ENCODE peak calls at places on chromosomes 2 and 18, in nine cellular contexts. D is fibroblast of pulmonary artery, S is HAP-1, G is AG04449, H is brain microvascular endothelial cell, E is A549, N is foreskin fibroblast, B is right lobe of liver, U is astrocyte. X is an unnamed sample.

GRCh38 chr2:128490321-128490720 is 171.7 kb upstream of the HS6ST1 start:
- DNase-seq in D (no peak), U (no peak), H (no peak), S (no peak), B (peak; percentile 27), N (no peak), G (no peak), E (no peak), X (no peak)

GRCh38 chr2:16323551-16324543 is 341.8 kb downstream of the CYRIA start:
- DNase-seq in U (no peak), B (no peak), G (no peak), D (no peak), S (no peak), E (no peak), H (no peak), N (no peak), X (no peak)

GRCh38 chr2:173578404-173579092 is 223.9 kb downstream of the CDCA7 start:
- DNase-seq in N (no peak), D (no peak), E (no peak), B (no peak), U (no peak), G (no peak), H (no peak), S (no peak), X (no peak)

GRCh38 chr2:239204143-239204875 is 196.5 kb downstream of the HDAC4 start:
- DNase-seq in B (no peak), H (no peak), S (no peak), D (no peak), E (no peak), G (no peak), U (no peak), N (no peak), X (no peak)

GRCh38 chr18:58152891-58153290 is 108.9 kb downstream of the NEDD4L start:
- DNase-seq in G (no peak), D (no peak), B (no peak), H (no peak), E (no peak), S (no peak), U (no peak), N (no peak), X (no peak)

GRCh38 chr2:205754924-205755321 is 72.6 kb downstream of the NRP2 start:
- DNase-seq in D (no peak), N (peak; percentile 29), G (no peak), S (no peak), E (peak; percentile 92), H (peak; percentile 38), U (peak; percentile 73), B (no peak), X (no peak)

GRCh38 chr2:70124983-70125480 is 37.8 kb downstream of the PCBP1 start:
- DNase-seq in B (peak; percentile 71), N (no peak), U (no peak), H (no peak), S (peak; percentile 66), G (no peak), E (peak; percentile 70), D (peak; percentile 54), X (peak; percentile 74)

GRCh38 chr18:51537487-51537886 is 340.0 kb upstream of the MEX3C start:
- DNase-seq in B (no peak), S (peak; percentile 9), D (peak; percentile 73), H (peak; percentile 9), E (peak; percentile 40), U (no peak), N (no peak), G (no peak), X (peak; percentile 80)

GRCh38 chr2:69269330-69269729 is 117.7 kb downstream of the GFPT1 start:
- DNase-seq in E (no peak), N (no peak), H (no peak), U (no peak), G (no peak), B (no peak), S (no peak), D (no peak), X (no peak)

GRCh38 chr2:239392688-239393400 is 8.0 kb downstream of the HDAC4 start:
- DNase-seq in E (no peak), D (no peak), H (no peak), G (no peak), B (peak; percentile 44), N (no peak), S (peak; percentile 6), U (no peak), X (no peak)

DNA sequence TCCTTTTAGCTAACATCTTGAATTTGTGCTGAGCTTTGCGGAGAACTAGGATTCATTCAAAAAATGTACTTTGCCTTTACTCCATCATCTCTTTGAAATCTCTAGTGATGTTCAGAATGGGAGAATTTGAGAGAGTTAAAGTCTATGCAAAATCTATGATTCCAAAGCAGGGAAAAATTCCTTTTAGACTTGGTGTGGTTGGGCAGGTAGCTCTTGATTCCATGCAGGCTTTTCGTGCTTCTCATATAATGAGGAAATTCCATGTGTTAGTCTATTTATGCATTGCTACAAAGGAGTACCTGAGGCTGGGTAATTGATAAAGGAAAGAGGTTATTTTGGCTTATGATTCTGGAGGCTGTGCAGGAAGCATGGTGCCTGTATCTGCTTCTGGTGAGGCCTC is 258.9 kb upstream of the EPHA4 start:
- DNase-seq in D (no peak), H (no peak), B (no peak), G (no peak), U (no peak), S (no peak), N (no peak), E (no peak), X (no peak)
- H3K4me3 ChIP-seq in D (no peak overlapping the region), H (no peak overlapping the region), B (no peak overlapping the region), G (no peak overlapping the region), U (no peak overlapping the region), S (no peak overlapping the region), N (no peak overlapping the region), E (no peak overlapping the region), X (no peak overlapping the region)

DNA sequence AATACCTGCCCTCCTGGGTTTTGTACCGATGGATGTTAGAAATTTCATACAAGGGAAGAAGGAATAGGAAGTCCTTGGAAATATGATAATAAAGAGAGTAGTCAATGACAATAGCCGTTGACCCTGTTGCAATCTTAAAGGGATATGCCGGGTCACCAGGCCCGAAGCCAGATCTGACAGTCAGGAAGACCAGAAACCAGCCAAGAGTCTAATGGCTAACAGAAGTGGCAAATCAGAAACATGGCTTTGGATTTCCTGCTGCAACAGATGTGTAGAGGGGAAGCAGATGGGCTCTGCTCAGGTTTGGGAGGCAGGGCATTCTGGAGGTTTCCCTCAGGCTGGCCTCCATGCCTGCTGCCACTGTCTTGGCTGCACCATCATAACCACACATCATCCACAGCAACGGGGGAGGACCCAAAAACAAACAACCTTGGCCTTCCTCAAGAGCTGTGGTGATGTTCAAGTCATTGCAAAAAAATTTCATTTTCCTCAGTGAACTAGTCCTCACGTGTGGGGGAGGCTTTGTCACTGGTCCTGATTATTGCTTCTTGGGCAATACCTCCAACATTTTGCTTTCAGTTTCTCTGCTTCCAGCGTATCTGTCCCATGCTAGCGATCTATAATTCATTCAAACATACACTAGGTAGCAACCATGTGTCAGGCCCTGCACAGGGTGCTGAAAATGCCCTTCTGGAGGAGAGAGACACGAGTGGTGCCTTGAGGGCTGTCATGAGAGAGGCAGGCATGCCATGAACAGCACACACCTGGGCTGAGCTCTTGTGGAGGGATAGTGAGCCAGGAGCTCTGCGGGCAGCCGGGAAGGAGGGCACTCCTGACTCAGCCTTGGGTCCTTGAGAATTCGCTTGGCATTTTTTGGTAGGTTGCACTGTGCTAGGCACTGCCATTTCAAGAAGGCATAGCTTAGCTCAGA is 48.2 kb upstream of the LGALSL start:
- DNase-seq in U (peak; percentile 58), E (no peak), D (peak; percentile 88), G (peak; percentile 10), S (no peak), N (peak; percentile 92), H (peak; percentile 59), B (peak; percentile 81), X (no peak)
- H3K4me3 ChIP-seq in U (no peak overlapping the region), E (no peak overlapping the region), D (no peak overlapping the region), G (no peak overlapping the region), S (no peak overlapping the region), N (peak overlapping the region; percentile 47), H (no peak overlapping the region), B (peak overlapping the region; percentile 39), X (no peak overlapping the region)

GRCh38 chr2:25165992-25166618 is 2.3 kb downstream of the POMC start:
- DNase-seq in N (no peak), E (peak; percentile 61), H (no peak), G (no peak), S (peak; percentile 35), D (no peak), U (no peak), B (no peak), X (peak; percentile 81)

GRCh38 chr2:25170888-25171287 is 2.5 kb upstream of the POMC start:
- DNase-seq in G (no peak), D (no peak), N (no peak), B (no peak), E (no peak), S (no peak), H (no peak), U (no peak), X (no peak)

GRCh38 chr2:25168256-25169072 is at the start of gene POMC:
- DNase-seq in D (peak; percentile 30), U (peak; percentile 31), E (peak; percentile 24), G (no peak), B (no peak), H (no peak), S (peak; percentile 15), N (peak; percentile 11), X (peak; percentile 35)

GRCh38 chr2:25164526-25164925 is 3.9 kb downstream of the POMC start:
- DNase-seq in N (no peak), S (no peak), H (no peak), G (no peak), E (no peak), B (no peak), U (no peak), D (no peak), X (no peak)

DNA sequence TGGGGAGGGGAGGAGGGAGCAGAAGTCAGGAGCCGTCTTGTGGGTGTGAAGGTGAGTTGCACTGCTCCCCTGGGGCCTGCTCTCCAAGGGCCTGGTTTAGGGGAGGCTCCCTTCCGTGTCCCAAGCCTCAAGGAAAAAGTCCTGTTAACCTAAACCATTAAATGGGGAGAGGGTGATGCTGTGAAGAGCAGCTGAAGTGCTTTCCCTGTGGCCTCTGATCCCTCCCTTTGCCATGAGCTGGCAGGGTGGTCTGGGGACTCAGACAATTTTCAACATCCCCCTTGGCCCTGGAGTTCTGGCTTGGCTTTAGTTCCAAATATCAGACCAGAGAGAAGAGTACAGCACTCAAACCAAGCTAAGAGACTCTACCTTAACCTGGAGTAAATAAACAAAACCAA is 692 bp upstream of the POMC start:
- DNase-seq in D (no peak), G (no peak), H (no peak), N (no peak), U (no peak), S (no peak), B (no peak), E (no peak), X (no peak)
- H3K4me3 ChIP-seq in D (no peak overlapping the region), G (no peak overlapping the region), H (no peak overlapping the region), N (no peak overlapping the region), U (no peak overlapping the region), S (no peak overlapping the region), B (no peak overlapping the region), E (no peak overlapping the region), X (no peak overlapping the region)

DNA sequence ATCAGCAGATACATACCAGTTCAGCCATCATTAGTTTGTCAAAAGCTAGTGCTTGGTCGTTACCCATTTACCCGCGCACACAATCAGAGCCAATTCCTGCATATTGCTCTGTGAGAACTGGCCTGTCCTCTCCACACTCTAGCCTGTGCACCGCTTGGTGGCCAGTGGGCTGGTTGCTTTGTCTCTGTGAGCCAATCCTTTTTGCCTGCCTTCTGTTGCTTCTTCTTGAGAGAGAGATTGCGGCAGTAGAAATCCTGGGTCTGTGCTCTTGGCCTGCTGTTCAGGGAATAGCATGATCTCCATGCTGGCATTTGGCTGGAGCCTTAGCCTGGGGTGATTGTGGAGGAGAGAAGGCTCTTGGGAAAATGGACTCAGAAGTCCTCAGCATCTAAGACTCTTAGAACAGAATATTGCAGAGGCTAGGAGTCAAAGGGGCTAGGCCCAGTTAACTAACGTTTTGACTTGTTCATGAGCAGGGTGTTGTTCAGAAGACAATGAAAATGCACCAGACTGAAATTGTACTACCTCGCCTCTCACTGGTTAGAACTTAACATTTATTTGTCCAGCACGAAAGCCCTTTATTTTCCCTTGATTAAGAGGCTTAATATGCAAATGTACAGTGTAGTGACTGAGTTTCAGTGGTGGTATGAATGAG is 37.1 kb downstream of the MAP4K4 start:
- DNase-seq in H (no peak), E (no peak), G (no peak), U (no peak), B (no peak), D (no peak), N (no peak), S (no peak), X (no peak)
- H3K4me3 ChIP-seq in H (no peak overlapping the region), E (no peak overlapping the region), G (no peak overlapping the region), U (no peak overlapping the region), B (no peak overlapping the region), D (no peak overlapping the region), N (no peak overlapping the region), S (no peak overlapping the region), X (no peak overlapping the region)